ENCODE peak calls at places on chromosomes 12 and 14, in ten cellular contexts. One of them, this sample, is unnamed.

GRCh38 chr14:60311417-60311816 is 62.4 kb downstream of the PPM1A start:
- DNase-seq in MCF 10A: peak
- DNase-seq in HFF-Myc: peak
- DNase-seq in foreskin fibroblast: peak
- DNase-seq in fibroblast of villous mesenchyme: peak
- DNase-seq in type B pancreatic cell: no peak
- DNase-seq in CD8-positive, alpha-beta T cell: no peak
- DNase-seq in glutamatergic neuron: no peak
- DNase-seq in GM12865: no peak
- DNase-seq in upper lobe of left lung: no peak
- DNase-seq in this sample: no peak

GRCh38 chr14:69921052-69921451 is 41.8 kb downstream of the SMOC1 start:
- DNase-seq in HFF-Myc: no peak
- DNase-seq in foreskin fibroblast: peak
- DNase-seq in fibroblast of villous mesenchyme: peak
- DNase-seq in GM12865: no peak
- DNase-seq in upper lobe of left lung: peak
- DNase-seq in CD8-positive, alpha-beta T cell: no peak
- DNase-seq in MCF 10A: peak
- DNase-seq in glutamatergic neuron: no peak
- DNase-seq in type B pancreatic cell: no peak
- DNase-seq in this sample: no peak

GRCh38 chr14:88289214-88289613 is 33.9 kb downstream of the KCNK10 start:
- DNase-seq in fibroblast of villous mesenchyme: no peak
- DNase-seq in foreskin fibroblast: no peak
- DNase-seq in MCF 10A: peak
- DNase-seq in glutamatergic neuron: no peak
- DNase-seq in upper lobe of left lung: no peak
- DNase-seq in HFF-Myc: no peak
- DNase-seq in CD8-positive, alpha-beta T cell: no peak
- DNase-seq in GM12865: no peak
- DNase-seq in type B pancreatic cell: no peak
- DNase-seq in this sample: no peak

GRCh38 chr14:24366664-24367505 is 1.1 kb upstream of the NFATC4 start:
- DNase-seq in MCF 10A: peak
- DNase-seq in fibroblast of villous mesenchyme: peak
- DNase-seq in type B pancreatic cell: peak
- DNase-seq in glutamatergic neuron: peak
- DNase-seq in foreskin fibroblast: peak
- DNase-seq in upper lobe of left lung: peak
- DNase-seq in CD8-positive, alpha-beta T cell: peak
- DNase-seq in HFF-Myc: peak
- DNase-seq in GM12865: peak
- DNase-seq in this sample: peak

GRCh38 chr12:120290541-120291312 is 976 bp downstream of the RNU4-2 start:
- DNase-seq in type B pancreatic cell: no peak
- DNase-seq in MCF 10A: peak
- DNase-seq in foreskin fibroblast: no peak
- DNase-seq in HFF-Myc: no peak
- DNase-seq in fibroblast of villous mesenchyme: peak
- DNase-seq in glutamatergic neuron: no peak
- DNase-seq in CD8-positive, alpha-beta T cell: no peak
- DNase-seq in upper lobe of left lung: no peak
- DNase-seq in GM12865: no peak
- DNase-seq in this sample: peak

GRCh38 chr14:59595071-59595470 is 18.5 kb upstream of the CCDC175 start:
- DNase-seq in GM12865: no peak
- DNase-seq in type B pancreatic cell: no peak
- DNase-seq in fibroblast of villous mesenchyme: no peak
- DNase-seq in glutamatergic neuron: no peak
- DNase-seq in HFF-Myc: no peak
- DNase-seq in upper lobe of left lung: no peak
- DNase-seq in foreskin fibroblast: no peak
- DNase-seq in MCF 10A: no peak
- DNase-seq in CD8-positive, alpha-beta T cell: no peak
- DNase-seq in this sample: no peak

GRCh38 chr12:54890339-54890738 is 36.0 kb downstream of the MUCL1 start:
- DNase-seq in MCF 10A: no peak
- DNase-seq in foreskin fibroblast: no peak
- DNase-seq in glutamatergic neuron: no peak
- DNase-seq in GM12865: no peak
- DNase-seq in fibroblast of villous mesenchyme: no peak
- DNase-seq in type B pancreatic cell: no peak
- DNase-seq in CD8-positive, alpha-beta T cell: no peak
- DNase-seq in upper lobe of left lung: no peak
- DNase-seq in HFF-Myc: no peak
- DNase-seq in this sample: no peak

GRCh38 chr12:13428538-13429265 is 232.2 kb downstream of the EMP1 start:
- DNase-seq in HFF-Myc: no peak
- DNase-seq in GM12865: no peak
- DNase-seq in MCF 10A: no peak
- DNase-seq in foreskin fibroblast: no peak
- DNase-seq in glutamatergic neuron: no peak
- DNase-seq in fibroblast of villous mesenchyme: peak
- DNase-seq in type B pancreatic cell: no peak
- DNase-seq in upper lobe of left lung: no peak
- DNase-seq in CD8-positive, alpha-beta T cell: no peak
- DNase-seq in this sample: no peak

GRCh38 chr12:105679982-105680381 is 349.5 kb downstream of the C12orf75 start:
- DNase-seq in CD8-positive, alpha-beta T cell: no peak
- DNase-seq in fibroblast of villous mesenchyme: no peak
- DNase-seq in upper lobe of left lung: no peak
- DNase-seq in HFF-Myc: no peak
- DNase-seq in foreskin fibroblast: no peak
- DNase-seq in MCF 10A: no peak
- DNase-seq in type B pancreatic cell: no peak
- DNase-seq in GM12865: no peak
- DNase-seq in glutamatergic neuron: no peak
- DNase-seq in this sample: no peak

GRCh38 chr12:76890407-76891143 is 11.8 kb upstream of the CSRP2 start:
- DNase-seq in type B pancreatic cell: no peak
- DNase-seq in HFF-Myc: no peak
- DNase-seq in foreskin fibroblast: no peak
- DNase-seq in glutamatergic neuron: no peak
- DNase-seq in GM12865: no peak
- DNase-seq in CD8-positive, alpha-beta T cell: no peak
- DNase-seq in fibroblast of villous mesenchyme: no peak
- DNase-seq in MCF 10A: peak
- DNase-seq in upper lobe of left lung: no peak
- DNase-seq in this sample: no peak

GRCh38 chr12:77644915-77645605 is 185.6 kb upstream of the NAV3 start:
- DNase-seq in foreskin fibroblast: no peak
- DNase-seq in fibroblast of villous mesenchyme: no peak
- DNase-seq in MCF 10A: no peak
- DNase-seq in HFF-Myc: no peak
- DNase-seq in GM12865: no peak
- DNase-seq in upper lobe of left lung: no peak
- DNase-seq in glutamatergic neuron: no peak
- DNase-seq in type B pancreatic cell: no peak
- DNase-seq in CD8-positive, alpha-beta T cell: no peak
- DNase-seq in this sample: no peak

GRCh38 chr12:99765469-99766114 is 118.0 kb downstream of the GARIN6 start:
- DNase-seq in CD8-positive, alpha-beta T cell: no peak
- DNase-seq in glutamatergic neuron: no peak
- DNase-seq in fibroblast of villous mesenchyme: no peak
- DNase-seq in type B pancreatic cell: no peak
- DNase-seq in MCF 10A: no peak
- DNase-seq in foreskin fibroblast: no peak
- DNase-seq in HFF-Myc: no peak
- DNase-seq in upper lobe of left lung: no peak
- DNase-seq in GM12865: no peak
- DNase-seq in this sample: no peak

GRCh38 chr12:99769581-99769980 is 122.0 kb downstream of the GARIN6 start:
- DNase-seq in glutamatergic neuron: no peak
- DNase-seq in GM12865: no peak
- DNase-seq in CD8-positive, alpha-beta T cell: no peak
- DNase-seq in foreskin fibroblast: no peak
- DNase-seq in type B pancreatic cell: no peak
- DNase-seq in fibroblast of villous mesenchyme: no peak
- DNase-seq in MCF 10A: no peak
- DNase-seq in HFF-Myc: no peak
- DNase-seq in upper lobe of left lung: no peak
- DNase-seq in this sample: no peak

GRCh38 chr12:99768758-99769157 is 121.2 kb downstream of the GARIN6 start:
- DNase-seq in HFF-Myc: no peak
- DNase-seq in type B pancreatic cell: no peak
- DNase-seq in CD8-positive, alpha-beta T cell: no peak
- DNase-seq in MCF 10A: no peak
- DNase-seq in fibroblast of villous mesenchyme: no peak
- DNase-seq in foreskin fibroblast: no peak
- DNase-seq in glutamatergic neuron: no peak
- DNase-seq in upper lobe of left lung: no peak
- DNase-seq in GM12865: no peak
- DNase-seq in this sample: no peak

GRCh38 chr12:99766408-99766807 is 118.9 kb downstream of the GARIN6 start:
- DNase-seq in MCF 10A: no peak
- DNase-seq in fibroblast of villous mesenchyme: no peak
- DNase-seq in upper lobe of left lung: no peak
- DNase-seq in CD8-positive, alpha-beta T cell: no peak
- DNase-seq in GM12865: no peak
- DNase-seq in glutamatergic neuron: no peak
- DNase-seq in foreskin fibroblast: no peak
- DNase-seq in type B pancreatic cell: no peak
- DNase-seq in HFF-Myc: no peak
- DNase-seq in this sample: no peak

GRCh38 chr12:99767809-99768208 is 120.3 kb downstream of the GARIN6 start:
- DNase-seq in GM12865: peak
- DNase-seq in upper lobe of left lung: no peak
- DNase-seq in fibroblast of villous mesenchyme: peak
- DNase-seq in glutamatergic neuron: no peak
- DNase-seq in foreskin fibroblast: peak
- DNase-seq in MCF 10A: peak
- DNase-seq in type B pancreatic cell: no peak
- DNase-seq in CD8-positive, alpha-beta T cell: no peak
- DNase-seq in HFF-Myc: no peak
- DNase-seq in this sample: no peak
- TF ChIP-seq CTCF in GM12865: peak
- TF ChIP-seq CTCF in upper lobe of left lung: no peak
- TF ChIP-seq CTCF in fibroblast of villous mesenchyme: peak
- TF ChIP-seq CTCF in glutamatergic neuron: peak
- TF ChIP-seq CTCF in foreskin fibroblast: peak
- TF ChIP-seq CTCF in MCF 10A: peak
- TF ChIP-seq CTCF in type B pancreatic cell: peak
- TF ChIP-seq CTCF in CD8-positive, alpha-beta T cell: no peak
- TF ChIP-seq CTCF in HFF-Myc: no peak
- TF ChIP-seq CTCF in this sample: no peak

DNA sequence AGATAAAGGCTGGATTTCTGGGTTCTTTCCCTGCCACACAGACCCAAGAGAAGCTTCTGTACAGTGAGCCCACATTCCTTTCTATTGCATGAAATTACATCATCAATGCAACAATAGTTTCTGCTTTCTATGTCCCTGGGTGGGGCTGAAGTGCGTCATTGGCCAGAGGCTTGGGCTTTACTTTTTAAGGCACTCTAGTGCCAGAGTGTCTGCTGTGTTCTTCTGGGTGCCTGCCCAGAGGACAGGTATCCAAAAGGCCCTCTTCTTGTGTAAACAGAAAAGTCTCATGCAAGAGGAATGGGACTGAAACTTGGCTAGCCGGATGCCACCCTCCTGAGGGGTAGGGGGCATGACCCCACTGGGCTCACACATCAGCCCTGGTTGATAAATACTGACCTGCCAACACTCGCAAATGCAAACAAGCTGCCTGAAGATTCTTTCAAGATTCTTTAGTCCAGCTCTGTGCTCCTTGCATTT is 5.9 kb downstream of the KRT86 start:
- DNase-seq in HFF-Myc: peak
- DNase-seq in MCF 10A: peak
- DNase-seq in CD8-positive, alpha-beta T cell: peak
- DNase-seq in type B pancreatic cell: peak
- DNase-seq in GM12865: no peak
- DNase-seq in glutamatergic neuron: no peak
- DNase-seq in foreskin fibroblast: peak
- DNase-seq in fibroblast of villous mesenchyme: peak
- DNase-seq in upper lobe of left lung: no peak
- DNase-seq in this sample: no peak
- TF ChIP-seq CTCF in HFF-Myc: no peak
- TF ChIP-seq CTCF in MCF 10A: no peak
- TF ChIP-seq CTCF in CD8-positive, alpha-beta T cell: no peak
- TF ChIP-seq CTCF in type B pancreatic cell: no peak
- TF ChIP-seq CTCF in GM12865: no peak
- TF ChIP-seq CTCF in glutamatergic neuron: no peak
- TF ChIP-seq CTCF in foreskin fibroblast: no peak
- TF ChIP-seq CTCF in fibroblast of villous mesenchyme: no peak
- TF ChIP-seq CTCF in upper lobe of left lung: no peak
- TF ChIP-seq CTCF in this sample: no peak

GRCh38 chr12:121579981-121580868 is 598 bp downstream of the KDM2B start:
- DNase-seq in glutamatergic neuron: peak
- DNase-seq in CD8-positive, alpha-beta T cell: peak
- DNase-seq in type B pancreatic cell: peak
- DNase-seq in foreskin fibroblast: peak
- DNase-seq in fibroblast of villous mesenchyme: peak
- DNase-seq in MCF 10A: peak
- DNase-seq in GM12865: peak
- DNase-seq in HFF-Myc: no peak
- DNase-seq in upper lobe of left lung: peak
- DNase-seq in this sample: peak

GRCh38 chr12:121579190-121579791 is 1.5 kb downstream of the KDM2B start:
- DNase-seq in glutamatergic neuron: peak
- DNase-seq in MCF 10A: no peak
- DNase-seq in foreskin fibroblast: peak
- DNase-seq in HFF-Myc: no peak
- DNase-seq in fibroblast of villous mesenchyme: no peak
- DNase-seq in type B pancreatic cell: no peak
- DNase-seq in GM12865: peak
- DNase-seq in upper lobe of left lung: peak
- DNase-seq in CD8-positive, alpha-beta T cell: peak
- DNase-seq in this sample: peak

GRCh38 chr12:121580959-121581680 is at the start of gene KDM2B:
- DNase-seq in GM12865: peak
- DNase-seq in upper lobe of left lung: no peak
- DNase-seq in glutamatergic neuron: no peak
- DNase-seq in HFF-Myc: no peak
- DNase-seq in CD8-positive, alpha-beta T cell: peak
- DNase-seq in fibroblast of villous mesenchyme: peak
- DNase-seq in MCF 10A: no peak
- DNase-seq in foreskin fibroblast: peak
- DNase-seq in type B pancreatic cell: no peak
- DNase-seq in this sample: no peak

GRCh38 chr12:121582583-121583333 is 1.9 kb upstream of the KDM2B start:
- DNase-seq in glutamatergic neuron: no peak
- DNase-seq in CD8-positive, alpha-beta T cell: no peak
- DNase-seq in fibroblast of villous mesenchyme: no peak
- DNase-seq in MCF 10A: no peak
- DNase-seq in upper lobe of left lung: no peak
- DNase-seq in foreskin fibroblast: peak
- DNase-seq in GM12865: no peak
- DNase-seq in type B pancreatic cell: no peak
- DNase-seq in HFF-Myc: no peak
- DNase-seq in this sample: no peak

GRCh38 chr12:121581681-121582439 is 1.0 kb upstream of the KDM2B start:
- DNase-seq in glutamatergic neuron: no peak
- DNase-seq in MCF 10A: no peak
- DNase-seq in foreskin fibroblast: peak
- DNase-seq in fibroblast of villous mesenchyme: peak
- DNase-seq in CD8-positive, alpha-beta T cell: no peak
- DNase-seq in upper lobe of left lung: no peak
- DNase-seq in HFF-Myc: no peak
- DNase-seq in GM12865: no peak
- DNase-seq in type B pancreatic cell: no peak
- DNase-seq in this sample: no peak
- TF ChIP-seq CTCF in glutamatergic neuron: no peak
- TF ChIP-seq CTCF in MCF 10A: no peak
- TF ChIP-seq CTCF in foreskin fibroblast: no peak
- TF ChIP-seq CTCF in fibroblast of villous mesenchyme: no peak
- TF ChIP-seq CTCF in CD8-positive, alpha-beta T cell: no peak
- TF ChIP-seq CTCF in upper lobe of left lung: no peak
- TF ChIP-seq CTCF in HFF-Myc: no peak
- TF ChIP-seq CTCF in GM12865: no peak
- TF ChIP-seq CTCF in type B pancreatic cell: no peak
- TF ChIP-seq CTCF in this sample: no peak

GRCh38 chr12:32293808-32294419 is 105.4 kb upstream of the FGD4 start:
- DNase-seq in foreskin fibroblast: no peak
- DNase-seq in HFF-Myc: no peak
- DNase-seq in fibroblast of villous mesenchyme: no peak
- DNase-seq in GM12865: no peak
- DNase-seq in MCF 10A: no peak
- DNase-seq in upper lobe of left lung: no peak
- DNase-seq in glutamatergic neuron: no peak
- DNase-seq in type B pancreatic cell: no peak
- DNase-seq in CD8-positive, alpha-beta T cell: no peak
- DNase-seq in this sample: no peak
- TF ChIP-seq CTCF in foreskin fibroblast: no peak
- TF ChIP-seq CTCF in HFF-Myc: no peak
- TF ChIP-seq CTCF in fibroblast of villous mesenchyme: no peak
- TF ChIP-seq CTCF in GM12865: no peak
- TF ChIP-seq CTCF in MCF 10A: no peak
- TF ChIP-seq CTCF in upper lobe of left lung: no peak
- TF ChIP-seq CTCF in glutamatergic neuron: peak
- TF ChIP-seq CTCF in type B pancreatic cell: peak
- TF ChIP-seq CTCF in CD8-positive, alpha-beta T cell: no peak
- TF ChIP-seq CTCF in this sample: no peak

This sample was measured in activated B cell treated with CpG ODN at 0.5 μM for 24 hours.